ENCODE peak calls at places on chromosomes 12 and 14, in ten cellular contexts. C, I, L, R, F, Y, D, O, W and E are unnamed samples. For H3K9me3, the result is how much of the 10 kb centered on the place peaks cover.

GRCh38 chr14:63542231-63542999 is 762 bp downstream of the PPP2R5E start:
- DNase-seq in Y (peak), C (no peak), L (no peak), I (no peak), R (no peak), W (no peak), D (no peak), O (peak), F (peak), E (no peak)

GRCh38 chr12:53201639-53202038 is 5.4 kb downstream of the ITGB7 start:
- DNase-seq in O (no peak), R (no peak), F (no peak), W (no peak), L (no peak), D (no peak), Y (no peak), I (no peak), C (no peak), E (no peak)

GRCh38 chr12:124301084-124301654 is 6.3 kb downstream of the RFLNA start:
- DNase-seq in Y (no peak), D (peak), L (no peak), O (no peak), I (no peak), W (no peak), R (no peak), F (no peak), C (no peak), E (no peak)

GRCh38 chr12:29103539-29103974 is 45.5 kb upstream of the FAR2 start:
- DNase-seq in W (peak), Y (no peak), L (no peak), F (no peak), C (no peak), I (no peak), R (no peak), D (no peak), O (no peak), E (no peak)

GRCh38 chr12:11718768-11719253 is 69.3 kb downstream of the ETV6 start:
- DNase-seq in I (no peak), O (peak), W (no peak), F (peak), Y (no peak), L (no peak), C (peak), R (no peak), D (no peak), E (peak)

GRCh38 chr14:69314327-69314726 is 54.4 kb downstream of the GALNT16 start:
- DNase-seq in F (no peak), Y (no peak), O (no peak), C (peak), W (no peak), I (peak), L (no peak), R (no peak), D (no peak), E (no peak)

GRCh38 chr12:4270670-4271432 is 2.7 kb upstream of the CCND2 start:
- DNase-seq in I (peak), L (peak), O (peak), W (peak), D (peak), Y (peak), F (peak), R (no peak), C (peak), E (peak)

GRCh38 chr12:56247923-56248322 is 10.3 kb downstream of the ANKRD52 start:
- DNase-seq in O (no peak), R (no peak), L (no peak), W (no peak), F (no peak), D (no peak), I (no peak), C (no peak), Y (no peak), E (no peak)

GRCh38 chr12:40921563-40922163 is 229.4 kb downstream of the CNTN1 start:
- DNase-seq in Y (no peak), O (peak), W (no peak), I (no peak), C (no peak), L (no peak), F (peak), R (no peak), D (no peak), E (peak)

GRCh38 chr12:53733051-53733812 is 6.0 kb upstream of the CALCOCO1 start:
- DNase-seq in F (no peak), C (no peak), I (no peak), R (no peak), L (no peak), O (no peak), W (no peak), D (no peak), Y (no peak), E (no peak)

GRCh38 chr14:105479438-105480164 is 5.0 kb downstream of the CRIP2 start:
- DNase-seq in Y (no peak), R (no peak), C (no peak), O (no peak), I (no peak), W (no peak), D (no peak), F (no peak), L (no peak), E (no peak)

GRCh38 chr12:100795193-100796179 is 910 bp downstream of the ANO4 start:
- DNase-seq in F (peak), D (no peak), Y (no peak), C (no peak), R (no peak), I (no peak), W (no peak), O (no peak), L (no peak), E (peak)

GRCh38 chr12:17286874-17287273 is 680.9 kb upstream of the LMO3 start:
- DNase-seq in F (no peak), O (no peak), Y (no peak), W (no peak), L (no peak), D (no peak), R (no peak), C (no peak), I (no peak), E (no peak)
- H3K9me3 ChIP-seq in F (under half), O (under half), Y (under half), W (under half), L (under half), D (under half), R (under half), C (under half), I (under half), E (under half)

GRCh38 chr14:106605548-106606448 is 1079.4 kb downstream of the TMEM121 start:
- DNase-seq in C (no peak), W (peak), R (no peak), D (no peak), I (no peak), F (no peak), L (peak), O (no peak), Y (peak), E (no peak)
- H3K9me3 ChIP-seq in C (under half), W (under half), R (under half), D (under half), I (under half), F (under half), L (under half), O (under half), Y (under half), E (under half)

GRCh38 chr14:28762290-28762948 is 4.2 kb upstream of the FOXG1 start:
- DNase-seq in C (no peak), Y (no peak), O (no peak), R (no peak), F (no peak), I (no peak), L (no peak), W (no peak), D (no peak), E (no peak)

GRCh38 chr14:28759658-28760313 is 6.8 kb upstream of the FOXG1 start:
- DNase-seq in D (no peak), L (no peak), Y (no peak), F (no peak), R (no peak), W (no peak), C (no peak), I (no peak), O (no peak), E (no peak)

GRCh38 chr14:28761438-28762289 is 4.9 kb upstream of the FOXG1 start:
- DNase-seq in I (no peak), F (no peak), Y (no peak), D (no peak), W (no peak), L (no peak), R (no peak), O (no peak), C (no peak), E (no peak)

GRCh38 chr14:28759056-28759657 is 7.4 kb upstream of the FOXG1 start:
- DNase-seq in C (no peak), Y (no peak), I (no peak), W (no peak), F (no peak), R (no peak), O (no peak), D (no peak), L (peak), E (peak)

GRCh38 chr14:28760431-28760996 is 6.1 kb upstream of the FOXG1 start:
- DNase-seq in R (no peak), Y (no peak), O (no peak), L (no peak), W (no peak), C (no peak), D (no peak), F (no peak), I (no peak), E (no peak)
- H3K9me3 ChIP-seq in R (under half), Y (under half), O (under half), L (under half), W (under half), C (under half), D (under half), F (under half), I (under half), E (under half)

GRCh38 chr14:48536318-48536717 is 860.9 kb upstream of the MDGA2 start:
- DNase-seq in Y (peak), L (no peak), R (no peak), F (no peak), I (no peak), O (peak), D (no peak), C (no peak), W (no peak), E (no peak)

GRCh38 chr14:48537600-48537999 is 862.2 kb upstream of the MDGA2 start:
- DNase-seq in D (no peak), L (no peak), F (no peak), Y (no peak), R (no peak), W (no peak), I (no peak), C (no peak), O (no peak), E (no peak)
- H3K9me3 ChIP-seq in D (under half), L (under half), F (under half), Y (under half), R (under half), W (under half), I (under half), C (under half), O (under half), E (under half)

GRCh38 chr14:79496701-79497100 is 714.6 kb downstream of the DIO2 start:
- DNase-seq in R (no peak), F (no peak), W (no peak), L (no peak), Y (no peak), D (no peak), C (no peak), O (no peak), I (no peak), E (peak)

GRCh38 chr14:79502751-79503148 is 708.6 kb downstream of the DIO2 start:
- DNase-seq in R (no peak), I (no peak), C (no peak), O (no peak), F (no peak), W (no peak), L (no peak), Y (no peak), D (no peak), E (no peak)

GRCh38 chr14:79500489-79500888 is 710.8 kb downstream of the DIO2 start:
- DNase-seq in L (no peak), R (no peak), I (no peak), D (no peak), Y (no peak), W (no peak), C (no peak), O (no peak), F (no peak), E (no peak)

GRCh38 chr14:79502101-79502750 is 709.1 kb downstream of the DIO2 start:
- DNase-seq in C (no peak), Y (no peak), F (no peak), I (no peak), O (peak), D (no peak), L (no peak), R (no peak), W (no peak), E (no peak)
- H3K9me3 ChIP-seq in C (under half), Y (under half), F (under half), I (under half), O (under half), D (under half), L (under half), R (under half), W (under half), E (under half)